ENCODE peak calls at places on chromosomes 6 and 20, in six cellular contexts. O is uterus, D is ovary, R is prostate gland, Q is adrenal gland, T is heart left ventricle. P is an unnamed sample. For H3K4me1 and H3K36me3, the result is how much of the 10 kb centered on the place peaks cover.

GRCh38 chr6:88566746-88567534 is 396.5 kb downstream of the RNGTT start:
- DNase-seq in O (no peak), D (no peak), R (no peak), Q (no peak), T (no peak), P (no peak)

GRCh38 chr6:26233608-26234420 is 131.2 kb upstream of the BTN3A2 start:
- DNase-seq in O (peak), D (no peak), R (peak), Q (peak), T (peak), P (no peak)

GRCh38 chr6:9540534-9541126 is 874.2 kb downstream of the TFAP2A start:
- DNase-seq in O (no peak), D (no peak), R (peak), Q (no peak), T (no peak), P (no peak)

GRCh38 chr6:132122871-132123270 is 171.7 kb upstream of the CCN2 start:
- DNase-seq in O (no peak), D (no peak), R (no peak), Q (no peak), T (no peak), P (no peak)

GRCh38 chr6:43570876-43571441 is 4.9 kb downstream of the XPO5 start:
- DNase-seq in O (no peak), D (no peak), R (no peak), Q (no peak), T (no peak), P (no peak)

GRCh38 chr20:5216663-5217062 is 89.9 kb downstream of the CDS2 start:
- DNase-seq in O (no peak), D (no peak), R (no peak), Q (no peak), T (peak), P (no peak)

GRCh38 chr6:57255451-57256181 is 33.5 kb upstream of the RAB23 start:
- DNase-seq in O (no peak), D (no peak), R (no peak), Q (no peak), T (no peak), P (no peak)

GRCh38 chr6:89500486-89501020 is 67.6 kb downstream of the ANKRD6 start:
- DNase-seq in O (no peak), D (no peak), R (no peak), Q (no peak), T (no peak), P (no peak)

GRCh38 chr20:43531091-43531443 is 23.6 kb downstream of the L3MBTL1 start:
- DNase-seq in O (no peak), D (no peak), R (no peak), Q (no peak), T (no peak), P (no peak)

GRCh38 chr6:28254340-28254618 is 2.2 kb upstream of the ZKSCAN4 start:
- DNase-seq in O (no peak), D (no peak), R (no peak), Q (no peak), T (no peak), P (no peak)

GRCh38 chr20:31671324-31671723 is 33.6 kb downstream of the COX4I2 start:
- DNase-seq in O (no peak), D (no peak), R (no peak), Q (no peak), T (no peak), P (no peak)

GRCh38 chr6:47292027-47292426 is 17.7 kb downstream of the TNFRSF21 start:
- DNase-seq in O (no peak), D (no peak), R (no peak), Q (no peak), T (no peak), P (no peak)

GRCh38 chr20:46894579-46894958 is at the start of gene EYA2:
- DNase-seq in O (no peak), D (no peak), R (peak), Q (no peak), T (peak), P (no peak)

GRCh38 chr6:51467231-51467952 is 620.0 kb downstream of the PKHD1 start:
- DNase-seq in O (no peak), D (no peak), R (no peak), Q (no peak), T (no peak), P (no peak)

GRCh38 chr6:4693158-4693557 is 83.0 kb upstream of the CDYL start:
- DNase-seq in O (no peak), D (no peak), R (no peak), Q (no peak), T (no peak), P (no peak)

GRCh38 chr6:120378582-120379220 is 955.6 kb downstream of the TBC1D32 start:
- DNase-seq in O (no peak), D (no peak), R (no peak), Q (no peak), T (no peak), P (no peak)

GRCh38 chr20:54166987-54167662 is 6.7 kb downstream of the CYP24A1 start:
- DNase-seq in O (no peak), D (no peak), R (no peak), Q (no peak), T (no peak), P (no peak)

GRCh38 chr20:14434379-14435136 is 97.1 kb upstream of the FLRT3 start:
- DNase-seq in O (no peak), D (no peak), R (no peak), Q (no peak), T (no peak), P (no peak)

GRCh38 chr20:16360668-16361067 is 212.6 kb downstream of the KIF16B start:
- DNase-seq in O (no peak), D (no peak), R (no peak), Q (no peak), T (no peak), P (no peak)

GRCh38 chr6:167424700-167425099 is 99.8 kb downstream of the TTLL2 start:
- DNase-seq in O (no peak), D (no peak), R (no peak), Q (no peak), T (no peak), P (no peak)

GRCh38 chr20:1890469-1891262 is 4.5 kb upstream of the SIRPA start:
- DNase-seq in O (no peak), D (no peak), R (no peak), Q (peak), T (peak), P (no peak)

GRCh38 chr20:12925863-12926547 is 82.8 kb upstream of the SPTLC3 start:
- DNase-seq in O (no peak), D (no peak), R (no peak), Q (no peak), T (no peak), P (no peak)

GRCh38 chr6:49326337-49326736 is 136.7 kb downstream of the MMUT start:
- DNase-seq in O (no peak), D (no peak), R (no peak), Q (no peak), T (no peak), P (no peak)

GRCh38 chr6:144585217-144585814 is 300.2 kb downstream of the UTRN start:
- DNase-seq in O (no peak), D (no peak), R (no peak), Q (no peak), T (no peak), P (no peak)

GRCh38 chr20:9945406-9945805 is 89.4 kb upstream of the ANKEF1 start:
- DNase-seq in O (no peak), D (no peak), R (no peak), Q (no peak), T (no peak), P (no peak)

GRCh38 chr6:43781572-43781928 is 11.5 kb downstream of the VEGFA start:
- DNase-seq in O (no peak), D (no peak), R (no peak), Q (no peak), T (no peak), P (no peak)

GRCh38 chr6:75800708-75801505 is 51.9 kb downstream of the MYO6 start:
- DNase-seq in O (no peak), D (no peak), R (no peak), Q (no peak), T (no peak), P (no peak)

GRCh38 chr6:111417181-111417585 is 65.8 kb downstream of the REV3L start:
- DNase-seq in O (no peak), D (no peak), R (peak), Q (no peak), T (peak), P (no peak)

GRCh38 chr6:19851273-19852089 is 14.3 kb downstream of the ID4 start:
- DNase-seq in O (peak), D (no peak), R (peak), Q (no peak), T (no peak), P (no peak)

GRCh38 chr6:107667790-107668189 is 156.3 kb downstream of the SCML4 start:
- DNase-seq in O (no peak), D (no peak), R (no peak), Q (no peak), T (no peak), P (no peak)

GRCh38 chr6:144519429-144519828 is 234.3 kb downstream of the UTRN start:
- DNase-seq in O (no peak), D (no peak), R (no peak), Q (no peak), T (no peak), P (no peak)

GRCh38 chr6:84774174-84775158 is 10.1 kb upstream of the TBX18 start:
- DNase-seq in O (no peak), D (peak), R (no peak), Q (peak), T (peak), P (no peak)

GRCh38 chr6:186221-186965 is 105.9 kb upstream of the DUSP22 start:
- DNase-seq in O (peak), D (no peak), R (no peak), Q (no peak), T (no peak), P (no peak)

GRCh38 chr6:141955621-141956020 is 177.1 kb upstream of the GJE1 start:
- DNase-seq in O (peak), D (no peak), R (no peak), Q (no peak), T (no peak), P (no peak)

GRCh38 chr20:21514553-21515251 is 838 bp upstream of the NKX2-2 start:
- DNase-seq in O (no peak), D (no peak), R (no peak), Q (no peak), T (no peak), P (no peak)

GRCh38 chr20:24798930-24799705 is 150.0 kb upstream of the CST7 start:
- DNase-seq in O (no peak), D (no peak), R (no peak), Q (no peak), T (no peak), P (no peak)

GRCh38 chr6:113632220-113632864 is 224.8 kb upstream of the MARCKS start:
- DNase-seq in O (no peak), D (no peak), R (peak), Q (peak), T (peak), P (no peak)

GRCh38 chr6:130632288-130632687 is 194.9 kb upstream of the SMLR1 start:
- DNase-seq in O (no peak), D (no peak), R (no peak), Q (peak), T (peak), P (no peak)

GRCh38 chr20:399182-399707 is 8.9 kb upstream of the RBCK1 start:
- DNase-seq in O (no peak), D (no peak), R (no peak), Q (no peak), T (no peak), P (no peak)
- H3K4me1 ChIP-seq in O (under half), D (under half), R (under half), Q (under half), T (under half), P (under half)

GRCh38 chr6:165654144-165654543 is 8.9 kb downstream of the PDE10A start:
- DNase-seq in O (no peak), D (no peak), R (no peak), Q (no peak), T (no peak), P (no peak)
- TF ChIP-seq POLR2A in O (no peak), D (no peak), R (no peak), Q (no peak), T (no peak), P (no peak)

DNA sequence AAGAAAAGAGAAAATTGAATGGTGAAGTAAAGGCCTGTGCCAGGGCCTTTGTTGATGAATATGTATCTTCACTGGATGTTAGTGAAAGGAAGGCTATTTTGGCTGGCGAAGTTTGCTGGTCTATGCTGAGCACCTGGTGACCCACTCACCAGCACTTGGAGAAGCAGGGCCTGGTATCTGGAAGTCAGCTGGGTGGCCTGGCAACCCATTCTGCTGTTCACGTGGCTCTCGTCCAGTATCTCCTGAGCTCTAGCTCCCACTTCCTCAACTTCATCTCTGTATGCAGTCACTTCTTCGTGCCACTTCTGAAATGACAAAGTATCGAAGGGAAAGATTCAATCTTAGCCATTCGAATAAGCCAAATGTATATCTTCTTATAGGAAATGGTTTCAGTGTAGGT is 283.7 kb downstream of the SYNE1 start:
- DNase-seq in O (no peak), D (no peak), R (no peak), Q (no peak), T (no peak), P (no peak)
- H3K36me3 ChIP-seq in O (under half), D (under half), R (under half), Q (half or more), T (under half), P (under half)

GRCh38 chr6:148770408-148771211 is 23.8 kb downstream of the UST start:
- DNase-seq in O (no peak), D (no peak), R (no peak), Q (no peak), T (no peak), P (no peak)

GRCh38 chr6:148768646-148769270 is 21.9 kb downstream of the UST start:
- DNase-seq in O (no peak), D (no peak), R (no peak), Q (no peak), T (no peak), P (no peak)

GRCh38 chr6:148769304-148769968 is 22.6 kb downstream of the UST start:
- DNase-seq in O (no peak), D (no peak), R (no peak), Q (no peak), T (no peak), P (no peak)

GRCh38 chr6:148771212-148771601 is 24.4 kb downstream of the UST start:
- DNase-seq in O (no peak), D (no peak), R (peak), Q (peak), T (peak), P (no peak)

GRCh38 chr6:148771896-148772554 is 25.2 kb downstream of the UST start:
- DNase-seq in O (no peak), D (no peak), R (no peak), Q (no peak), T (no peak), P (no peak)
- H3K4me1 ChIP-seq in O (under half), D (under half), R (under half), Q (under half), T (under half), P (under half)

DNA sequence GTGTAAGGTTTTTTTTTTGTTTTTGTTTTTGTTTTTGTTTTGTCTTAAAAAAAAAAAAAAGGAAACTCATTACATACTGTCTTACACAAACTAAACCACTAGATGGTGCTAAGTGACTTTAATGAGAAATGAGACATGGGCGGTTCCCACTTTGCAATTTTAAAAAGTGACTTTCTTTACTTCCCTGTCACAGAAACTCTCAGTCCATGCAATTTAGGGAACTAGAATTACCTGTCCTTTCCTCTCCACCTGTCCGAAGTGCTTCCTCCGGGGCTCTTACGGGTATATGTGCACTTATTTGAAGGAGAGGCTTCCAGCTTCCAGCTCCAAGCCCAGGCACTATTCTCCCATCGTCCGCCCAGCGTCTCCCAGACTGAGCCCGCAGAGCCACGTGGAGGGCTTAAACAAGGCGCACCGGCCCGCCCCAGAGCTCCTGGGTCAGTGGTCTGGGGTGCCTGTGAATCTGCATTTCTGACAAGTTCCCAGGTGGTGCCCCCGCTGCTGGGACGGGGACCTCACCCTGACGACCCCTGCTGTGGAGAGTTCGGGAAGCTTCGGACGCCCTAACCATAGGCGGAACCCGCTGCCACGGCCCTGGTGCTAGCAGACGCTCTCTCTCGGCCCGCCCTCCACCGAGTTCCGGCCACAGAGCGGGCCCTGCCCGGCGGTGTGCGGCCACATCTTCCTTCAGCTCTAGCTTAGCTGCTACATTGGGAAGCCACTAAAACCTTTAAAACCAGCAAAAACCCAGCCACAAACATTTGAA is 26.1 kb downstream of the BFSP1 start:
- DNase-seq in O (peak), D (peak), R (peak), Q (peak), T (peak), P (no peak)
- TF ChIP-seq POLR2A in O (no peak), D (no peak), R (no peak), Q (no peak), T (no peak), P (no peak)

GRCh38 chr6:30615219-30615957 is 1.7 kb downstream of the PPP1R10 start:
- DNase-seq in O (peak), D (no peak), R (peak), Q (peak), T (peak), P (no peak)

GRCh38 chr6:30612687-30613248 is 4.3 kb downstream of the PPP1R10 start:
- DNase-seq in O (no peak), D (no peak), R (no peak), Q (no peak), T (no peak), P (no peak)

GRCh38 chr6:30614843-30615218 is 2.2 kb downstream of the PPP1R10 start:
- DNase-seq in O (peak), D (peak), R (peak), Q (peak), T (peak), P (peak)

GRCh38 chr6:30613251-30614043 is 3.6 kb downstream of the PPP1R10 start:
- DNase-seq in O (no peak), D (no peak), R (no peak), Q (no peak), T (no peak), P (no peak)

DNA sequence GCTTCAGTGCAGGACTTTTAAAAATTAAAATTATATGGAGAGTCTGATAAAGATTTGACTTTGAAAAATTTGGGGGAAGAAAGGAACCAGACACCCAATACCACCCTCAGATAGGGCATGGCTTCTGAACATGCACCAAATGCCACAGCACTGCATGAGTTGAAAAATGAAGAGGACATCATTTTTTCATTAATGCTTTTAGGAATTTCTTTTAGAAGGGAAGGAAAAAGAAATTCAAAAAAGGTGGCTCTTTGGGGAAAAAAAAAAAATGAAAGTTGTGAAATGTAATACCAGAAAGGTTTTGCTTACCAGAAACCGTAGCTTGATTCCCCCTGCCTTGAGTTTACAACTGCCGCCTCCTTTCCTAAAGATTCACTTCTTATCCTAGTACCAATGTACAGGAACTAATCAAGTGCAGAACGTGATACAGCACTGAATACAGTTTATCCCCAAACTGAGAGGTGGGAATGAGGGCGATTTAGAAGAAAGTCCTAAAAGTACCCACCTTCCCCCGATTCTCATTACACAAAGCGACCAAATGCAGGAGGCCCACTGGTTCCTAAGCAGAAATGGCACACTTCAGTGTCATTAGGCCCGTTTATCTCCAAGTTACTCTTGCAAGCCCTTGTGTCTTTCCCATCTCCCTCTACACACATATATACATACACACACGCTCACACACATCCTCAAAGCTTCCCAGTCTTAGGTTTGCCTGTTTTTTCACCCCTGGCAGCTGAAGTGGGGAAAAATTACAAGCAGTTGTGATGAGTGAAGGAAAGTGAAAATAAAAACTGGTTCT is 2.8 kb downstream of the PPP1R10 start:
- DNase-seq in O (no peak), D (no peak), R (no peak), Q (no peak), T (no peak), P (no peak)
- H3K36me3 ChIP-seq in O (under half), D (under half), R (under half), Q (under half), T (under half), P (under half)

DNA sequence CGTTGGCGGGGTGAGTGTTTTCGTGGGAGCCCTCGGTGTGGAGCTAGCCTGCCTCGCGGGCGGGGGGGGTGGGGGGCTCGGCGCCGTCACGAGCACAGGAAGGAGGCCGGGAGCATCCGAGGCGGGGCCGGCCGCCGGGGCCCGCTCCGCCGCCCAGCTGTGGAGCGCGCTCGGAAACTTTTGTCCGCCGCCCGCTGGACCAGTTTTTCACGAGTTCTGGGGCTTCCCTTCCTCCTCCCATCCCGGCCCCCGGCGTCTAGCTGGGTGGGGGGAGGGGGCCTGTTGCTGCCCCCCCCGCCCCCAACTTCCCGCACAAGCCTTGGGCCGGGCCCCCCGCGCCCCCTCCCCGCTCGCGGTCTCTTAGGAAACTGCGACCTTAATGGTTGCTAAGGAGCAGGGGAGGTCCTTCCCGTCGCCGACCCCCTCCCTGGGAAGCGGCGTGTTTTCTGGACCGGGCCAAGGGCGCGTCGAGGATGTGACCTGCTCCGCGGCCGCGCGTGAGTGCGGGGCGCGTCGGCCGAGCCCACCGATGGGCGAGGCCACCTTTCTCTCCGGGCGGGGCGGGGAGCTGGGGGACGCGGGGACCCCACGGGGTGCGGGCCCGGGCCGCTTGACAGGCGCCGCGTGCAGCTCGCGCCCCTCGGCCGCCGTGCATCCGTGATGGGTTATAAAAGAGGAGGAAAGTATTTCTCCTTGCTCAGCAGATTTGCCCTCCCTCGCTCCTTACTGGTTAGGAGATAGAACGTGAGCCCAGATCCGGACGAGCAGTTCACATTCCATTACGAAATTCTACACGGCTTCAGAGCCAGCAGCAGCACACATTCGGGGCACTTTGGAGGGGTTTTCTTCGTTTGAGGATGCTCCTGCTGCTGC is 1.4 kb downstream of the RREB1 start:
- DNase-seq in O (peak), D (peak), R (peak), Q (peak), T (peak), P (no peak)
- H3K4me1 ChIP-seq in O (under half), D (under half), R (under half), Q (under half), T (under half), P (under half)